ENCODE peak calls at places on chromosomes 7 and 10, in seven cellular contexts. M is MM.1S; K is naive thymus-derived CD4-positive, alpha-beta T cell; A is dorsolateral prefrontal cortex; F is heart left ventricle; N is CD4-positive, alpha-beta T cell; R is uterus. S is an unnamed sample.

GRCh38 chr7:157709531-157710251 is 372.9 kb downstream of the DNAJB6 start:
- DNase-seq in M (no peak), K (no peak), A (no peak), F (peak; percentile 15), N (no peak), R (no peak), S (no peak)

GRCh38 chr7:22969010-22969431 is 44.9 kb downstream of the HYCC1 start:
- DNase-seq in M (no peak), K (no peak), A (no peak), F (no peak), N (no peak), R (no peak), S (no peak)

GRCh38 chr7:158369866-158370265 is 217.8 kb downstream of the PTPRN2 start:
- DNase-seq in M (no peak), K (no peak), A (peak; percentile 27), F (no peak), N (no peak), R (no peak), S (no peak)

GRCh38 chr10:83541096-83541495 is 598.2 kb upstream of the GHITM start:
- DNase-seq in M (no peak), K (no peak), A (no peak), F (no peak), N (no peak), R (no peak), S (no peak)

GRCh38 chr7:74573499-74573898 is 84.0 kb upstream of the GTF2I start:
- DNase-seq in M (no peak), K (no peak), A (no peak), F (no peak), N (no peak), R (no peak), S (no peak)

GRCh38 chr7:106625678-106626301 is 35.2 kb downstream of the CCDC71L start:
- DNase-seq in M (no peak), K (no peak), A (no peak), F (peak; percentile 34), N (no peak), R (no peak), S (no peak)

GRCh38 chr10:14366760-14367159 is 36.0 kb upstream of the FRMD4A start:
- DNase-seq in M (no peak), K (no peak), A (no peak), F (no peak), N (no peak), R (no peak), S (no peak)

GRCh38 chr7:78178319-78178718 is 379.7 kb downstream of the PHTF2 start:
- DNase-seq in M (no peak), K (no peak), A (no peak), F (no peak), N (no peak), R (no peak), S (no peak)

GRCh38 chr7:77811895-77812685 is 13.5 kb downstream of the PHTF2 start:
- DNase-seq in M (no peak), K (no peak), A (no peak), F (no peak), N (no peak), R (no peak), S (no peak)

GRCh38 chr7:26860361-26860760 is 4.0 kb downstream of the SKAP2 start:
- DNase-seq in M (no peak), K (no peak), A (no peak), F (no peak), N (no peak), R (no peak), S (no peak)

GRCh38 chr10:103850572-103850895 is 4.8 kb downstream of the SH3PXD2A start:
- DNase-seq in M (no peak), K (no peak), A (no peak), F (peak; percentile 61), N (no peak), R (no peak), S (no peak)

GRCh38 chr10:103853428-103854264 is 1.7 kb downstream of the SH3PXD2A start:
- DNase-seq in M (no peak), K (no peak), A (no peak), F (peak; percentile 38), N (no peak), R (no peak), S (no peak)

GRCh38 chr10:103852856-103853255 is 2.5 kb downstream of the SH3PXD2A start:
- DNase-seq in M (no peak), K (no peak), A (no peak), F (peak; percentile 50), N (no peak), R (no peak), S (no peak)

GRCh38 chr10:103851261-103851660 is 4.1 kb downstream of the SH3PXD2A start:
- DNase-seq in M (no peak), K (no peak), A (no peak), F (no peak), N (no peak), R (no peak), S (no peak)

DNA sequence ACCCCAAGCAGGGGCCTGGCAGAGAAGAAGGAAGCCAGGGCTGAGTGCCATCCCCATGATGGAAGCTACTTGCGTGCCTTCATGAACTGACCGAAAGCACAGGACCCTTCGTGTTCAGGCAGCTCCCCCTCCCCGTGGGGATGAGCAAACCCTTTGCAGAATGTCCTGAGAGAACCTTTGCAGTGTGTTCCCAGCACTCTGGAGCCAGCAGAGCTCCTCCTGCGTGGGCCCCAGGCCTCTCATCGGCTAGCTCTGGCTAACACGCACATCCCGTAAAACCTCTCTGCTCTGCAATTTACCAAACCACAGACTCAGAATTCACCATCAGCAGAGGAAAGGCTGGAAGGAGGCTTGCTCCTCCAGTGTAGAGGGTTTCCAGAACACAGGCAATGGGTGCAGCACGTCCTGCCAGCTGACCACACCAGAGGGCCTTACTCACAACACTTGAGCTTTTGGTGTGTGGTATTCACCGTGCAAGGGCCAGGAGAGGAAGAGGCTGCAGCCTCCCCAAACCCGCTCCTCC is 3.1 kb downstream of the SH3PXD2A start:
- DNase-seq in M (no peak), K (no peak), A (peak; percentile 32), F (peak; percentile 66), N (no peak), R (no peak), S (no peak)
- H3K27ac ChIP-seq in M (no peak overlapping the region), K (no peak overlapping the region), A (no peak overlapping the region), F (peak overlapping the region; percentile 69), N (no peak overlapping the region), R (peak overlapping the region; percentile 20), S (no peak overlapping the region)

GRCh38 chr10:99419688-99420087 is 10.7 kb downstream of the GOT1 start:
- DNase-seq in M (no peak), K (no peak), A (no peak), F (no peak), N (no peak), R (no peak), S (no peak)
- H3K27ac ChIP-seq in M (no peak overlapping the region), K (no peak overlapping the region), A (peak overlapping the region; percentile 88), F (no peak overlapping the region), N (no peak overlapping the region), R (no peak overlapping the region), S (no peak overlapping the region)

DNA sequence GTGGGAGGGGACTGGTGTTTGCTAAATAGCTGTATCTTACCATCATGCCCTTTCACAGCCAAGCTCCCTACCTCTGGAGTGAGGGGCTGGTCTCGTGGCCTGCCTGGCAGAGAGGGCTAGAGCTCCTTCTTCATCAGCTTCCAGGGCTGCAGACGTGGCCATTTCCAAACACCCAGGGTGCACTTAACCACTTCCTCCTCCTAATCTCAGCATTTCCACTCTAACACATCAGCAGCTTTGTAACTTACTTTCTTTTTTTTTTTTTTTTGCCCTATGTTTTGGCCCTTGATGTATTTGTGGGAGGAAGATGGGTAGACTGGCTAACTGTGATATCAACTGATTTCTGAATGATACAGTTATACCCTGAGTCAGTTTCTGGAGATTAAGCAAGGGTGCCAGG is 27.4 kb downstream of the LRRC4 start:
- DNase-seq in M (peak; percentile 56), K (peak; percentile 20), A (no peak), F (no peak), N (no peak), R (no peak), S (no peak)
- H3K27ac ChIP-seq in M (peak overlapping the region; percentile 53), K (no peak overlapping the region), A (no peak overlapping the region), F (no peak overlapping the region), N (no peak overlapping the region), R (no peak overlapping the region), S (no peak overlapping the region)

GRCh38 chr10:79061441-79062315 is 7.1 kb upstream of the ZMIZ1 start:
- DNase-seq in M (no peak), K (no peak), A (no peak), F (peak; percentile 14), N (no peak), R (peak; percentile 13), S (peak; percentile 44)
- H3K27ac ChIP-seq in M (no peak overlapping the region), K (no peak overlapping the region), A (peak overlapping the region; percentile 89), F (no peak overlapping the region), N (no peak overlapping the region), R (no peak overlapping the region), S (peak overlapping the region; percentile 87)

GRCh38 chr7:140314571-140315480 is 83.5 kb downstream of the SLC37A3 start:
- DNase-seq in M (no peak), K (no peak), A (peak; percentile 70), F (no peak), N (no peak), R (no peak), S (no peak)

GRCh38 chr7:140316165-140316661 is 82.1 kb downstream of the SLC37A3 start:
- DNase-seq in M (no peak), K (no peak), A (peak; percentile 80), F (peak; percentile 70), N (no peak), R (peak; percentile 80), S (peak; percentile 44)

GRCh38 chr7:140310337-140311002 is 87.9 kb downstream of the SLC37A3 start:
- DNase-seq in M (no peak), K (no peak), A (no peak), F (no peak), N (no peak), R (no peak), S (no peak)

GRCh38 chr7:140315498-140316164 is 82.7 kb downstream of the SLC37A3 start:
- DNase-seq in M (no peak), K (no peak), A (no peak), F (no peak), N (no peak), R (no peak), S (no peak)

DNA sequence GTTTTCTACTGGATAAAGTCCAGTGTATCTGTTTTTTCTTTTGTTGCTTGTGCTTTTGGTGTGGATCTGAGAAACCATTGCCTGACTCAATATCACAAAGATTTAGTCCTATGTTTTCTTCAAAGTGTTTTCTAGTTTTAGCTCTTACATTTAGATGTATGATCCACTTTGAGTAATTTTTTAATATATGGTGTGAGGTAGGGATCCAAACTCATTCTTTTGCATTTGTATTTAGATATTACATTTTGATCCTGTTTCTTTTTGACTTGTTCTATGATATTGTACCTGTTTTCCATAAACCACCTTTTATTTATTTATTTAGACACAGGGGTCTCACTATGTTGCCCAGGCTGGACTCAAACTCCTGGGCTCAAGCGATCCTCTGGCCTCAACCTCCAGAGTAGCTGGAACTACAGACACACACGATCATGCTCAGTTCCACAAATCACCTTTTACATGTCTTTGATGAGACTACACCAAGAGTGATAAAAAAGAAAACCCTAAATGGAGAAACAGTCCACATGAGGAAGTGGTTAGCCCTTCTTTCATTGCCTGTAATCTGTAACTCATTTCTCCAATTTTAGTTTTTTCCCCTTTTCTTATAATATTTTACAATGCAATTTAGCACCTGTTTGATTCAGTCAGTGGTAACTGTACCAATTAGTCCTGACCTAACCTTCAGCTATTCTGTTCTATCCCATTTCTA is 86.0 kb downstream of the SLC37A3 start:
- DNase-seq in M (no peak), K (no peak), A (no peak), F (no peak), N (no peak), R (no peak), S (no peak)
- H3K27ac ChIP-seq in M (no peak overlapping the region), K (no peak overlapping the region), A (no peak overlapping the region), F (no peak overlapping the region), N (no peak overlapping the region), R (no peak overlapping the region), S (no peak overlapping the region)